ENCODE peak calls at places on chromosome 10, in four cellular contexts. A, E, R and G are unnamed samples.

GRCh38 chr10:15427836-15428414 is 56.8 kb upstream of the FAM171A1 start:
- DNase-seq in A (peak; percentile 53), E (no peak), R (no peak), G (peak; percentile 71)

GRCh38 chr10:52436664-52437063 is 122.6 kb downstream of the DKK1 start:
- DNase-seq in A (no peak), E (no peak), R (no peak), G (no peak)

GRCh38 chr10:128530301-128530700 is 404.1 kb upstream of the MKI67 start:
- DNase-seq in A (no peak), E (no peak), R (no peak), G (no peak)

GRCh38 chr10:33237736-33238624 is 96.5 kb downstream of the NRP1 start:
- DNase-seq in A (no peak), E (no peak), R (peak; percentile 90), G (peak; percentile 93)

GRCh38 chr10:85036661-85037060 is 708.3 kb downstream of the CCSER2 start:
- DNase-seq in A (no peak), E (no peak), R (no peak), G (no peak)

GRCh38 chr10:104449402-104449801 is 95.8 kb downstream of the CFAP58 start:
- DNase-seq in A (no peak), E (no peak), R (no peak), G (no peak)

GRCh38 chr10:60290558-60290957 is 99.1 kb downstream of the ANK3 start:
- DNase-seq in A (no peak), E (no peak), R (no peak), G (no peak)

GRCh38 chr10:98423691-98424120 is 8.7 kb upstream of the PYROXD2 start:
- DNase-seq in A (no peak), E (peak; percentile 85), R (peak; percentile 37), G (peak; percentile 68)

GRCh38 chr10:120436431-120437142 is 20.4 kb upstream of the PLPP4 start:
- DNase-seq in A (no peak), E (no peak), R (no peak), G (peak; percentile 45)

GRCh38 chr10:55287346-55287745 is 486.3 kb upstream of the PCDH15 start:
- DNase-seq in A (no peak), E (no peak), R (no peak), G (no peak)

DNA sequence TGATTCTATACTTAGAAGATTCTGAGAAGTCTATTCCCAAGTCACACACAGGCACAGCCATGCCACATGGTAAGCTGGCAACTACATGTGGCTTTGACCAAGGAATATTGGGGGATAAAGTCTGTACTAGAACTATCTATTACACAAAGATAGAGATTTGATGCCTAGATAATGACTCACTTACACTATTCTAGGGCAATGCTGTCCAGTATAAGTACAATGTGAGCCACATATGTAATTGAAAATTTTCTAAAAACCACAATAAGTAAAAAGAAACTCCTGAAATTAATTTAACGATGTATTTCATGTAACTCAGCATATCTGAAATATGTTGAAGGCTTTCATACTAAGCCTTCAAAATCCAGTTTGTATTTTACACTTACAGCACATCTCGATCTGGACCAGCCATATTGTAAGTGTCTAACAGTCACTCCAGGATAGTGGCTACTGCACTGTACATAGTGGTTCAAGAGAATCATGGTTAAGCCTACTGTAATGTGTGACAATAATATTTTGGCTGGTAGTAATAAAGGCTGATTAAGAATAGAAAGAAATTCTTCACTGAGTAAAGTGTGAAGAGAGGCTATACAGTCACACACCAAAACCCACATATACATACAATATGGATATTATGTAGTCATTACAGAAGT is 62.8 kb downstream of the RTKN2 start:
- DNase-seq in A (no peak), E (no peak), R (no peak), G (no peak)
- H3K23ac ChIP-seq in A (no peak overlapping the region), E (no peak overlapping the region), R (no peak overlapping the region), G (no peak overlapping the region)

DNA sequence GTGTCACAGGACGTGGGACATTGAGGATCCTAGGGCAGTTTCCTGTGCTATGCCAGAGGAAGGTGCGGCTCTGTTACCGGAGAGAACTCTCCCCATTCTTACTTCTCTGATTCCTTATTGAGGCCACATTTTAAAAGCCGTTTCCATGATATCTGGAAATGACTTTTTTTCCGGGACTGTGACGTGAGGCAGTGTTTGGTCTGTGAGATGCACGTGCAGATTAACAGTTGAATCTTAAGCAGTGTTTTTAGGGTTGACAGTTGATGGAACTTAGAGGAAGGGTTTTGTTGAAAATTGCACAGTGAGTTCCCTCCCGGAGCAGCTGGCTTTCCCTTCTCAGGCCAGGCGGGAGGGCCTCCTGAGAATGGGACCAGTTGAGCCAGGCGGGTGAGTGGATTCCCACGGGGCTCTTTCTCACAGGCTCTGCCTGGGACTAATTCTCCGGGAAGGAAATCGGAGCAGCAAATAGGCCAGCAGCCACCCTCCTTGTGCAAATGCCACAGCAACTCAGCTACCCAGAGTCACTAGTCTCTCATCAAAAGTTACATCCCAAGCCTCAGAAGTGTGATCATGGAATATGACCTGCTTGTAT is 125.3 kb downstream of the TACC2 start:
- DNase-seq in A (no peak), E (no peak), R (no peak), G (no peak)
- H3K4me2 ChIP-seq in A (peak overlapping the region; percentile 97), E (peak overlapping the region; percentile 43), R (peak overlapping the region; percentile 96), G (peak overlapping the region; percentile 88)

GRCh38 chr10:91569522-91569921 is 63.3 kb downstream of the PPP1R3C start:
- DNase-seq in A (no peak), E (no peak), R (no peak), G (no peak)
- H3K23ac ChIP-seq in A (no peak overlapping the region), E (no peak overlapping the region), R (no peak overlapping the region), G (no peak overlapping the region)

GRCh38 chr10:131617113-131617877 is 283.5 kb upstream of the PPP2R2D start:
- DNase-seq in A (no peak), E (no peak), R (no peak), G (no peak)

GRCh38 chr10:131618587-131619267 is 282.1 kb upstream of the PPP2R2D start:
- DNase-seq in A (no peak), E (no peak), R (no peak), G (no peak)

GRCh38 chr10:131620314-131620713 is 280.5 kb upstream of the PPP2R2D start:
- DNase-seq in A (no peak), E (no peak), R (no peak), G (no peak)

GRCh38 chr10:131621784-131622624 is 278.8 kb upstream of the PPP2R2D start:
- DNase-seq in A (no peak), E (no peak), R (no peak), G (peak; percentile 40)

GRCh38 chr10:131620904-131621303 is 279.9 kb upstream of the PPP2R2D start:
- DNase-seq in A (no peak), E (no peak), R (no peak), G (no peak)
- H3K4me2 ChIP-seq in A (no peak overlapping the region), E (no peak overlapping the region), R (no peak overlapping the region), G (no peak overlapping the region)

GRCh38 chr10:71889388-71889987 is 38.4 kb upstream of the PSAP start:
- DNase-seq in A (no peak), E (no peak), R (no peak), G (peak; percentile 44)
- H3K23ac ChIP-seq in A (no peak overlapping the region), E (no peak overlapping the region), R (no peak overlapping the region), G (no peak overlapping the region)

DNA sequence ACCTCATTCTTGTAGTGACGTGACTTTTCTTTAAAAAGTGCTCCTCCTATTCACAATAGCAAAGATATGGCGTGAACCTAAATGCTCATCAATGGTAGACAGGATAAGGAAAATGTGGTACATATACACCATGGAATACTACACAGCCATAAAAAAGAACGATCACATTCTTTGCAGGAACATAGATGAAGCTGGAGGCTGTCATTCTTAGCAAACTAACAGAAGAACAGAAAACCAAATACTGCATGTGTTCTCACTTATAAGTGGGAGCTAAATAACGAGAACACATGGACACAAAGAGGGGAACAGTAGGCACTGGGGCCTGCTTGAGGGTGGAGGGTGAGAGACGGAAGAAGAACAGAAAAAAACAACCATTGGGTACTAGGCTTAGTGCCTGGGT is 59.9 kb upstream of the FGFR2 start:
- DNase-seq in A (no peak), E (no peak), R (no peak), G (no peak)
- H3K4me2 ChIP-seq in A (no peak overlapping the region), E (no peak overlapping the region), R (no peak overlapping the region), G (no peak overlapping the region)